ENCODE peak calls at places on chromosomes 13 and 19, in four cellular contexts. D is HCT116, X is K562, Y is H1. K is an unnamed sample.

GRCh38 chr19:46571495-46571894 is 29.6 kb upstream of the CALM3 start:
- DNase-seq in D (peak), X (peak), Y (peak), K (no peak)

GRCh38 chr19:35404879-35405622 is 34.2 kb downstream of the GPR42 start:
- DNase-seq in D (no peak), X (peak), Y (no peak), K (peak)

GRCh38 chr13:93476175-93476574 is 249.6 kb downstream of the GPC6 start:
- DNase-seq in D (no peak), X (no peak), Y (no peak), K (no peak)

GRCh38 chr13:75226755-75227435 is 255.1 kb downstream of the TBC1D4 start:
- DNase-seq in D (no peak), X (no peak), Y (no peak), K (no peak)

GRCh38 chr19:58355891-58356235 is 2.6 kb upstream of the A1BG start:
- DNase-seq in D (no peak), X (no peak), Y (no peak), K (no peak)

GRCh38 chr19:56839665-56840451 is 668 bp downstream of the PEG3 start:
- DNase-seq in D (no peak), X (no peak), Y (no peak), K (no peak)

GRCh38 chr19:46068345-46069258 is 27.8 kb upstream of the IGFL4 start:
- DNase-seq in D (peak), X (no peak), Y (no peak), K (no peak)

GRCh38 chr19:14375055-14375581 is 6.1 kb upstream of the ADGRE5 start:
- DNase-seq in D (no peak), X (no peak), Y (no peak), K (no peak)

GRCh38 chr13:26325876-26326275 is 71.9 kb downstream of the CDK8 start:
- DNase-seq in D (no peak), X (no peak), Y (no peak), K (peak)

GRCh38 chr19:52196256-52196967 is 6.6 kb downstream of the PPP2R1A start:
- DNase-seq in D (no peak), X (no peak), Y (no peak), K (no peak)

GRCh38 chr13:40271511-40271910 is 394.9 kb downstream of the FOXO1 start:
- DNase-seq in D (no peak), X (no peak), Y (no peak), K (no peak)

GRCh38 chr19:50377051-50377441 is 789 bp downstream of the NR1H2 start:
- DNase-seq in D (peak), X (peak), Y (no peak), K (no peak)

GRCh38 chr19:47573076-47574026 is at the start of gene ZNF541:
- DNase-seq in D (no peak), X (peak), Y (no peak), K (no peak)

GRCh38 chr13:98771838-98772611 is 19.6 kb upstream of the SLC15A1 start:
- DNase-seq in D (no peak), X (no peak), Y (no peak), K (no peak)
- TF ChIP-seq SRF in D (no peak), X (no peak), Y (no peak), K (no peak)

GRCh38 chr13:43725460-43725859 is 61.3 kb downstream of the ENOX1 start:
- DNase-seq in D (no peak), X (no peak), Y (no peak), K (no peak)

GRCh38 chr13:43728411-43728810 is 58.4 kb downstream of the ENOX1 start:
- DNase-seq in D (no peak), X (no peak), Y (no peak), K (no peak)

GRCh38 chr13:43732726-43733125 is 54.0 kb downstream of the ENOX1 start:
- DNase-seq in D (no peak), X (no peak), Y (no peak), K (no peak)

DNA sequence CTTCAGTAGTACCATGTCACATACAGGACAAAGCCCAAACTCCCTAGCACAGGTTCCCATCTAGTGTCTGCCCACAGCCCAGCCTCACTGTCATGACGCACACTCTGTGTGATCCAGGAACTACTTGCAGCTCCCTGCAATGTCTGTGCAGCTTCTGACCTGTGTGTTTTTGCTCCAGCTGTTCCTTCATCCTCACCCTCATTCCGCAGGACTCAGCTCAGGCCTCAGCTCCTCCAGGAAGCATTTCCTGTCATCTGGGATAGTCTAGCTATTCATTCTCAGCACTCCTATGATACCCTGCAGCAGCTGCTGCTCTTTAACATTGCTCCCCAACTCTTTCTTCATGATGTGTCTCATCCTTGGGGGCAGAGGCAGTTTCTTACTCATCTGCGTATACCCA is 56.1 kb downstream of the ENOX1 start:
- DNase-seq in D (no peak), X (no peak), Y (no peak), K (no peak)
- TF ChIP-seq EGR1 in D (no peak), X (no peak), Y (no peak), K (no peak)

DNA sequence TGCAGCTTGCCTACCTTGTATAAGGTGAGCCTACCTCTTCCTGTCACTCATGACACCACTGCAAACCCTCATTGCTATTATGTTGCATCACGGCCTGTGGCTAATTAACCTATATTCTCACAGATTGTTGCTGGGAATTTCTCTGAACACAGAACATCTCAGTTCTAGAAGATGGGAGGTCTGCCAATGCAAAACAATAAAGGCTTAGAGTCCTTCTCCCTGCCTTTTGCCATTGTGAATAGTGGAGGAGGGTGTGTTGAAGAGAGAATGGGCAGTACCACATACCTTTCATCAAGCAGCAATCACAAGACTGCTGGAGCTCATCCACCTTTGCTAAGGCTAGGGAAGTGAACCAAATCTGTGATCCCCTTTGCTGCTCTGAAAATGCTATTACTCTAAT is 34.4 kb downstream of the WDFY2 start:
- DNase-seq in D (no peak), X (no peak), Y (no peak), K (no peak)
- TF ChIP-seq SRF in D (no peak), X (no peak), Y (no peak), K (no peak)

DNA sequence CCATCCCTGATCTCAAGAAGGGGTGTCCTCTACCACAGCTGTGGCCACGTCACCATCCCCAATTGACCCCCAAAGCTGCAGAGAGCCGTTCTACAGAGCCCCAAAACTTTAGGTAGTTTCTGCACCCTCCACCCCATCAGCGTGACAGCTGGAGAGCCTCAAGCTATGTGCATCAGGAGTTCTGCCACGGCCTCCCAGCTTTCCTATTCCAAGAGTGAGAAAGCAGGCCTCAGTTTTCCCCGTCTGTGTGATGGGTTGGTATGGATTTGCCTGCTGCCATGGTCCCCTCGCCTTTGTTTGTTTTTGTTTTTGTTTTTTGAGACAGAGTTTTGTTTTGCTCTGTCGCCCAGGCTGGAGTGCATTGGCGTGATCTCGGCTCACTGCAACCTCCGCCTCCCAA is 1.5 kb downstream of the BCL3 start:
- DNase-seq in D (no peak), X (no peak), Y (no peak), K (no peak)
- TF ChIP-seq EGR1 in D (no peak), X (no peak), Y (no peak), K (no peak)

DNA sequence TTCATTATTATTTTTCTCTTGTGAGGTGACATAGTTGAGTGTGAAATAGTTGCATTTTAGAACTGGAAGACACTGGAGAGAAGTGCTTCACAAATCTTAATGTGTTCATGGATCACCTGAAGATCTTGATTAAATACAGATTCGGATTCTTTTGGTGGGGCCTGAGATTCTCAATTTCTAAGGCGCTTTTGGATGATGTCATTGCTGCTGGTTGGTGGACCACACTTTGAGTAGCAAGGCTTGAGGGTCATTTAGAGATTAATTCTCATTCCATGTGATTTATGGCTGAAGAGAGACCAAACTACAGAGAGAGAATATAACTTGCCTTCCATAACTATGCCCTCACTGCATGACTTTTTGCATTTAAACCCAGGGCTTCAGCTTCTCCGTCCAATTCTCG is 27.2 kb downstream of the CEACAM8 start:
- DNase-seq in D (no peak), X (no peak), Y (no peak), K (no peak)
- TF ChIP-seq SRF in D (no peak), X (no peak), Y (no peak), K (no peak)

DNA sequence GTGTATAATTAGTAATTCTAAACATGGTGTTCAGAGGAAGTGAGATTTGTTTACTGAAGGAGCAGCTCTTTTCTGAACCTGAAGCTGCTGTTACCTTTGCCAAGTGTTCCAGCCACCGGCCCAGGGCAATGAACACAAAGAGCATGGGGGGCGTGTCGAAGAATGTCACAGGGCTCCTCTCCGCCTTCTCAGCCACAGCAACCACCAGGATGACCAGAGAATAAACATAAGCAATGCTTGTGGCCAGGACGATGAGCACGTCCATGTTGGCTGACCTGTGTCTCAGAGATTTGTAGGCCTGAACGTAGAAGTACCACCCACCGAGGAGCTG is 53.1 kb downstream of the ATP7B start:
- DNase-seq in D (no peak), X (no peak), Y (no peak), K (no peak)
- TF ChIP-seq EGR1 in D (no peak), X (no peak), Y (no peak), K (no peak)

GRCh38 chr13:101648766-101649489 is 196.5 kb downstream of the ITGBL1 start:
- DNase-seq in D (no peak), X (no peak), Y (no peak), K (no peak)
- TF ChIP-seq SRF in D (no peak), X (no peak), Y (no peak), K (no peak)

GRCh38 chr19:10419646-10420443 is 493 bp upstream of the PDE4A start:
- DNase-seq in D (peak), X (peak), Y (peak), K (no peak)
- TF ChIP-seq EGR1 in D (peak), X (peak), Y (peak), K (peak)

GRCh38 chr13:104098421-104098820 is 1032.2 kb upstream of the SLC10A2 start:
- DNase-seq in D (no peak), X (no peak), Y (no peak), K (no peak)
- TF ChIP-seq SRF in D (no peak), X (no peak), Y (no peak), K (no peak)

DNA sequence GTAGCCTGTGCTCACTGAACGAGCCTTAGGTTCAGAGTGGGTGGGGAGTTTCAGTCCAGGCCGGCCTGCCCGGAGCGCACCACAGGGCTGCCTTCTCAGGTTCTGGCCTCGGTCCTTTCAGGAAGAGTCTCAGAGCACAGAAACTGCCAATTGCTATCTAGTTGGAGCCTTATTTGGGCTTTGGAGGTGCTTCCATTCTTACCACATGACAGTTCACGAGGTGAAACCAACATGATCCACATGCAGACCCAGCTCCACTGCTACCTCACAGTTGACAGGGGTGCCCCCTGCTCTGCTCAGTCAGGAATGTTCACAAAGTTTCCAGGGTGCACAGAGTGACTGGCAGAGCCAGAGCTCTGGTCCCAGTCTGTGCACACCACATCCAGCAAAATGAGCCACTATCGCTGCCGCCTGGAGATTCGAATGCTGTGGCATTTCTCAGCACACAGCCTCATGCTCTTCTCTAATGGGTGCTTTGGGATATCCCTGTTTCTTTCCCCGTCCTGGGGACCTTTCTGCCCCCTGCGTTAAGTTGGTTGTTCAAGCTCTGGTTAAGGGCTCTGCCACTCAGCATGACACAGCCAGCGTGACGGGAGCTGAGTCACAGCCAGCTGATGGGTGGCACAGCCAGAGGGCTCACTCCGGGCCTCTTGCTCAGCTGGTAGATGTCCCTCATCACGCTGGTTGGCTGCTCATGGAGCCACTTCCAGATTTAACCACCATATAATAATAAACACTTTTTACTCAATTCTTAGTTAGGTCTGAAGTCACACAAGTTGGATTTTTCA is 7.5 kb upstream of the SACS start:
- DNase-seq in D (no peak), X (no peak), Y (no peak), K (no peak)
- TF ChIP-seq EGR1 in D (no peak), X (no peak), Y (no peak), K (no peak)

K was measured in GM12878.